ENCODE peak calls at places on chromosomes 5 and 9, in six cellular contexts. M, E, U, R, N and Q are unnamed samples.

GRCh38 chr5:78291687-78292086 is 2.8 kb downstream of the AP3B1 start:
- DNase-seq in M (no peak), E (no peak), U (no peak), R (no peak), N (no peak), Q (no peak)

GRCh38 chr5:118953652-118954005 is 34.7 kb downstream of the DTWD2 start:
- DNase-seq in M (no peak), E (no peak), U (no peak), R (no peak), N (no peak), Q (no peak)

GRCh38 chr5:140182803-140183367 is 7.9 kb downstream of the CYSTM1 start:
- DNase-seq in M (no peak), E (peak; percentile 77), U (no peak), R (no peak), N (no peak), Q (no peak)

GRCh38 chr5:54159153-54159836 is 151.1 kb downstream of the ARL15 start:
- DNase-seq in M (peak; percentile 3), E (no peak), U (no peak), R (peak; percentile 27), N (no peak), Q (no peak)

GRCh38 chr5:143177263-143177994 is 226.1 kb downstream of the NR3C1 start:
- DNase-seq in M (no peak), E (no peak), U (peak; percentile 100), R (peak; percentile 99), N (no peak), Q (peak; percentile 95)

GRCh38 chr5:93246093-93246855 is 334.7 kb downstream of the NR2F1-AS1 start:
- DNase-seq in M (no peak), E (peak; percentile 74), U (no peak), R (no peak), N (no peak), Q (no peak)

GRCh38 chr9:694499-695154 is 146.9 kb upstream of the DMRT1 start:
- DNase-seq in M (no peak), E (peak; percentile 25), U (peak; percentile 88), R (peak; percentile 94), N (no peak), Q (peak; percentile 91)

GRCh38 chr9:121700831-121701419 is 49.5 kb downstream of the DAB2IP start:
- DNase-seq in M (no peak), E (no peak), U (no peak), R (peak; percentile 22), N (no peak), Q (no peak)

GRCh38 chr5:162068931-162069330 is 1.4 kb downstream of the GABRG2 start:
- DNase-seq in M (no peak), E (no peak), U (no peak), R (no peak), N (no peak), Q (no peak)

GRCh38 chr9:75382126-75382525 is 293.8 kb downstream of the OSTF1 start:
- DNase-seq in M (no peak), E (no peak), U (peak; percentile 66), R (no peak), N (no peak), Q (no peak)

GRCh38 chr5:36049949-36050348 is 16.7 kb downstream of the UGT3A2 start:
- DNase-seq in M (no peak), E (no peak), U (no peak), R (no peak), N (no peak), Q (no peak)

GRCh38 chr9:3920586-3921582 is 379.0 kb downstream of the GLIS3 start:
- DNase-seq in M (no peak), E (no peak), U (no peak), R (peak; percentile 17), N (no peak), Q (peak; percentile 32)

GRCh38 chr5:139601429-139601828 is 40.3 kb downstream of the UBE2D2 start:
- DNase-seq in M (no peak), E (no peak), U (no peak), R (no peak), N (no peak), Q (no peak)

GRCh38 chr5:59656351-59657254 is 236.9 kb downstream of the PDE4D start:
- DNase-seq in M (no peak), E (no peak), U (no peak), R (no peak), N (no peak), Q (peak; percentile 15)

GRCh38 chr9:117974108-117974507 is 269.9 kb downstream of the TLR4 start:
- DNase-seq in M (no peak), E (no peak), U (no peak), R (no peak), N (no peak), Q (no peak)

GRCh38 chr9:135378751-135379150 is 100.8 kb upstream of the PPP1R26 start:
- DNase-seq in M (no peak), E (no peak), U (no peak), R (no peak), N (no peak), Q (no peak)

GRCh38 chr5:421287-421880 is 21.6 kb upstream of the EXOC3 start:
- DNase-seq in M (peak; percentile 54), E (peak; percentile 41), U (no peak), R (no peak), N (no peak), Q (no peak)

GRCh38 chr5:93622240-93622885 is 39.3 kb downstream of the NR2F1 start:
- DNase-seq in M (peak; percentile 22), E (peak; percentile 57), U (peak; percentile 51), R (no peak), N (no peak), Q (peak; percentile 43)

GRCh38 chr9:69975681-69976080 is 68.0 kb upstream of the MAMDC2 start:
- DNase-seq in M (no peak), E (no peak), U (peak; percentile 75), R (no peak), N (no peak), Q (no peak)

GRCh38 chr9:134630393-134630790 is 11.2 kb upstream of the COL5A1 start:
- DNase-seq in M (peak; percentile 46), E (peak; percentile 38), U (no peak), R (no peak), N (no peak), Q (no peak)

GRCh38 chr5:74543162-74543995 is 97.1 kb downstream of the ENC1 start:
- DNase-seq in M (peak; percentile 35), E (peak; percentile 89), U (peak; percentile 89), R (peak; percentile 91), N (no peak), Q (peak; percentile 92)

GRCh38 chr5:55988979-55989612 is 5.7 kb downstream of the IL6ST start:
- DNase-seq in M (no peak), E (no peak), U (no peak), R (no peak), N (no peak), Q (no peak)

GRCh38 chr9:16150938-16151650 is 598.3 kb downstream of the CCDC171 start:
- DNase-seq in M (no peak), E (no peak), U (no peak), R (no peak), N (no peak), Q (no peak)

GRCh38 chr5:172179032-172179989 is 8.7 kb downstream of the STK10 start:
- DNase-seq in M (peak; percentile 59), E (no peak), U (no peak), R (peak; percentile 49), N (no peak), Q (no peak)

GRCh38 chr5:143002459-143003327 is 232.5 kb downstream of the ARHGAP26 start:
- DNase-seq in M (peak; percentile 37), E (peak; percentile 60), U (peak; percentile 13), R (peak; percentile 96), N (no peak), Q (peak; percentile 47)

GRCh38 chr9:20355022-20355421 is 267.3 kb downstream of the MLLT3 start:
- DNase-seq in M (no peak), E (no peak), U (no peak), R (no peak), N (no peak), Q (peak; percentile 29)

GRCh38 chr9:93674580-93675335 is 98.4 kb downstream of the PHF2 start:
- DNase-seq in M (peak; percentile 38), E (peak; percentile 32), U (no peak), R (no peak), N (peak; percentile 31), Q (no peak)

GRCh38 chr5:144072518-144072927 is 97.9 kb downstream of the YIPF5 start:
- DNase-seq in M (no peak), E (no peak), U (peak; percentile 11), R (peak; percentile 53), N (no peak), Q (peak; percentile 84)

GRCh38 chr5:96687812-96688453 is 25.8 kb downstream of the CAST start:
- DNase-seq in M (peak; percentile 40), E (no peak), U (peak; percentile 17), R (peak; percentile 66), N (no peak), Q (peak; percentile 57)

GRCh38 chr5:158998911-158999705 is 100.6 kb downstream of the EBF1 start:
- DNase-seq in M (no peak), E (no peak), U (no peak), R (no peak), N (no peak), Q (no peak)